ENCODE peak calls at places on chromosomes 7 and 10, in eight cellular contexts. One of them, this sample, is unnamed.

GRCh38 chr7:130430841-130431713 is 9.7 kb downstream of the CEP41 start:
- DNase-seq in cerebellar cortex: no peak
- DNase-seq in stomach: no peak
- DNase-seq in LoVo: no peak
- DNase-seq in amniotic stem cell: no peak
- DNase-seq in NCI-H1417: peak; percentile 50
- DNase-seq in posterior cingulate gyrus: peak; percentile 84
- DNase-seq in NCI-H1436: peak; percentile 31
- DNase-seq in this sample: peak; percentile 92

GRCh38 chr7:5550831-5551230 is 127.2 kb upstream of the TNRC18 start:
- DNase-seq in cerebellar cortex: no peak
- DNase-seq in stomach: no peak
- DNase-seq in LoVo: no peak
- DNase-seq in amniotic stem cell: no peak
- DNase-seq in NCI-H1417: no peak
- DNase-seq in posterior cingulate gyrus: no peak
- DNase-seq in NCI-H1436: no peak
- DNase-seq in this sample: no peak

GRCh38 chr7:93018666-93019065 is 99.1 kb downstream of the SAMD9 start:
- DNase-seq in cerebellar cortex: no peak
- DNase-seq in stomach: no peak
- DNase-seq in LoVo: no peak
- DNase-seq in amniotic stem cell: no peak
- DNase-seq in NCI-H1417: no peak
- DNase-seq in posterior cingulate gyrus: no peak
- DNase-seq in NCI-H1436: no peak
- DNase-seq in this sample: no peak

GRCh38 chr7:108598153-108598552 is 28.5 kb downstream of the DNAJB9 start:
- DNase-seq in cerebellar cortex: no peak
- DNase-seq in stomach: no peak
- DNase-seq in LoVo: no peak
- DNase-seq in amniotic stem cell: no peak
- DNase-seq in NCI-H1417: peak; percentile 82
- DNase-seq in posterior cingulate gyrus: no peak
- DNase-seq in NCI-H1436: peak; percentile 40
- DNase-seq in this sample: peak; percentile 99

GRCh38 chr10:105807930-105808587 is 1167.0 kb downstream of the SORCS3 start:
- DNase-seq in cerebellar cortex: no peak
- DNase-seq in stomach: no peak
- DNase-seq in LoVo: no peak
- DNase-seq in amniotic stem cell: no peak
- DNase-seq in NCI-H1417: no peak
- DNase-seq in posterior cingulate gyrus: no peak
- DNase-seq in NCI-H1436: no peak
- DNase-seq in this sample: no peak

GRCh38 chr7:23012797-23013714 is 874 bp downstream of the HYCC1 start:
- DNase-seq in cerebellar cortex: peak; percentile 29
- DNase-seq in stomach: no peak
- DNase-seq in LoVo: no peak
- DNase-seq in amniotic stem cell: no peak
- DNase-seq in NCI-H1417: peak; percentile 76
- DNase-seq in posterior cingulate gyrus: peak; percentile 88
- DNase-seq in NCI-H1436: no peak
- DNase-seq in this sample: peak; percentile 59

GRCh38 chr10:97573021-97573420 is 442 bp downstream of the ANKRD2 start:
- DNase-seq in cerebellar cortex: no peak
- DNase-seq in stomach: no peak
- DNase-seq in LoVo: no peak
- DNase-seq in amniotic stem cell: no peak
- DNase-seq in NCI-H1417: no peak
- DNase-seq in posterior cingulate gyrus: peak; percentile 62
- DNase-seq in NCI-H1436: no peak
- DNase-seq in this sample: no peak

GRCh38 chr7:37930226-37930948 is 9.9 kb downstream of the EPDR1 start:
- DNase-seq in cerebellar cortex: peak; percentile 67
- DNase-seq in stomach: no peak
- DNase-seq in LoVo: peak; percentile 79
- DNase-seq in amniotic stem cell: no peak
- DNase-seq in NCI-H1417: no peak
- DNase-seq in posterior cingulate gyrus: no peak
- DNase-seq in NCI-H1436: no peak
- DNase-seq in this sample: no peak

GRCh38 chr10:78261291-78261690 is 227.6 kb downstream of the RPS24 start:
- DNase-seq in cerebellar cortex: no peak
- DNase-seq in stomach: no peak
- DNase-seq in LoVo: no peak
- DNase-seq in amniotic stem cell: no peak
- DNase-seq in NCI-H1417: no peak
- DNase-seq in posterior cingulate gyrus: no peak
- DNase-seq in NCI-H1436: no peak
- DNase-seq in this sample: no peak

GRCh38 chr7:143331179-143331825 is 15.4 kb downstream of the CLCN1 start:
- DNase-seq in cerebellar cortex: no peak
- DNase-seq in stomach: peak; percentile 49
- DNase-seq in LoVo: peak; percentile 64
- DNase-seq in amniotic stem cell: peak; percentile 67
- DNase-seq in NCI-H1417: no peak
- DNase-seq in posterior cingulate gyrus: no peak
- DNase-seq in NCI-H1436: no peak
- DNase-seq in this sample: no peak

GRCh38 chr10:77844713-77845454 is 81.7 kb downstream of the DLG5 start:
- DNase-seq in cerebellar cortex: no peak
- DNase-seq in stomach: no peak
- DNase-seq in LoVo: peak; percentile 28
- DNase-seq in amniotic stem cell: peak; percentile 71
- DNase-seq in NCI-H1417: no peak
- DNase-seq in posterior cingulate gyrus: peak; percentile 54
- DNase-seq in NCI-H1436: no peak
- DNase-seq in this sample: no peak

GRCh38 chr7:55024776-55025175 is 6.0 kb downstream of the EGFR start:
- DNase-seq in cerebellar cortex: no peak
- DNase-seq in stomach: no peak
- DNase-seq in LoVo: no peak
- DNase-seq in amniotic stem cell: no peak
- DNase-seq in NCI-H1417: no peak
- DNase-seq in posterior cingulate gyrus: no peak
- DNase-seq in NCI-H1436: no peak
- DNase-seq in this sample: no peak

GRCh38 chr7:46786221-46786951 is 795.5 kb downstream of the TNS3 start:
- DNase-seq in cerebellar cortex: no peak
- DNase-seq in stomach: no peak
- DNase-seq in LoVo: no peak
- DNase-seq in amniotic stem cell: no peak
- DNase-seq in NCI-H1417: no peak
- DNase-seq in posterior cingulate gyrus: no peak
- DNase-seq in NCI-H1436: no peak
- DNase-seq in this sample: no peak

GRCh38 chr10:70958396-70958795 is 70.0 kb upstream of the PCBD1 start:
- DNase-seq in cerebellar cortex: no peak
- DNase-seq in stomach: no peak
- DNase-seq in LoVo: no peak
- DNase-seq in amniotic stem cell: no peak
- DNase-seq in NCI-H1417: no peak
- DNase-seq in posterior cingulate gyrus: peak; percentile 27
- DNase-seq in NCI-H1436: no peak
- DNase-seq in this sample: no peak